ENCODE peak calls at places on chromosomes 5 and 9, in four cellular contexts. One of them, this sample, is unnamed.

GRCh38 chr5:172443441-172444109 is 10.8 kb downstream of the SH3PXD2B start:
- DNase-seq in PC-9: peak; percentile 73
- DNase-seq in AG10803: peak; percentile 98
- DNase-seq in fibroblast of villous mesenchyme: peak; percentile 95
- DNase-seq in this sample: peak; percentile 86

GRCh38 chr5:38434981-38435710 is 121.3 kb downstream of the LIFR start:
- DNase-seq in fibroblast of villous mesenchyme: no peak
- DNase-seq in PC-9: no peak
- DNase-seq in AG10803: peak; percentile 86
- DNase-seq in this sample: no peak

GRCh38 chr5:13643734-13644133 is 300.8 kb downstream of the DNAH5 start:
- DNase-seq in PC-9: no peak
- DNase-seq in AG10803: no peak
- DNase-seq in fibroblast of villous mesenchyme: no peak
- DNase-seq in this sample: no peak

GRCh38 chr5:164235176-164235914 is 729.9 kb downstream of the MAT2B start:
- DNase-seq in PC-9: no peak
- DNase-seq in AG10803: peak; percentile 35
- DNase-seq in fibroblast of villous mesenchyme: no peak
- DNase-seq in this sample: no peak

GRCh38 chr9:35645736-35646582 is 4.8 kb downstream of the SIT1 start:
- DNase-seq in PC-9: peak; percentile 54
- DNase-seq in AG10803: peak; percentile 17
- DNase-seq in fibroblast of villous mesenchyme: peak; percentile 26
- DNase-seq in this sample: no peak

GRCh38 chr5:136032564-136032963 is 3.8 kb downstream of the TGFBI start:
- DNase-seq in AG10803: peak; percentile 89
- DNase-seq in PC-9: peak; percentile 49
- DNase-seq in fibroblast of villous mesenchyme: peak; percentile 91
- DNase-seq in this sample: no peak

GRCh38 chr5:131634666-131634995 is 398 bp downstream of the RAPGEF6 start:
- DNase-seq in PC-9: peak; percentile 55
- DNase-seq in fibroblast of villous mesenchyme: peak; percentile 64
- DNase-seq in AG10803: peak; percentile 49
- DNase-seq in this sample: no peak

GRCh38 chr9:131008909-131009618 is at the start of gene LAMC3:
- DNase-seq in PC-9: peak; percentile 17
- DNase-seq in AG10803: no peak
- DNase-seq in fibroblast of villous mesenchyme: no peak
- DNase-seq in this sample: no peak

GRCh38 chr5:43543434-43543833 is 13.4 kb downstream of the PAIP1 start:
- DNase-seq in AG10803: no peak
- DNase-seq in PC-9: no peak
- DNase-seq in fibroblast of villous mesenchyme: no peak
- DNase-seq in this sample: no peak

GRCh38 chr9:125608488-125609224 is 98.4 kb downstream of the MAPKAP1 start:
- DNase-seq in PC-9: no peak
- DNase-seq in fibroblast of villous mesenchyme: peak; percentile 31
- DNase-seq in AG10803: no peak
- DNase-seq in this sample: no peak

GRCh38 chr9:18379073-18379811 is 94.7 kb upstream of the ADAMTSL1 start:
- DNase-seq in AG10803: peak; percentile 77
- DNase-seq in PC-9: peak; percentile 12
- DNase-seq in fibroblast of villous mesenchyme: peak; percentile 68
- DNase-seq in this sample: no peak

GRCh38 chr5:106862450-106863193 is 808.1 kb downstream of the EFNA5 start:
- DNase-seq in PC-9: no peak
- DNase-seq in AG10803: no peak
- DNase-seq in fibroblast of villous mesenchyme: peak; percentile 68
- DNase-seq in this sample: no peak

GRCh38 chr5:132391870-132392269 is 22.4 kb downstream of the SLC22A5 start:
- DNase-seq in AG10803: no peak
- DNase-seq in PC-9: no peak
- DNase-seq in fibroblast of villous mesenchyme: no peak
- DNase-seq in this sample: no peak

DNA sequence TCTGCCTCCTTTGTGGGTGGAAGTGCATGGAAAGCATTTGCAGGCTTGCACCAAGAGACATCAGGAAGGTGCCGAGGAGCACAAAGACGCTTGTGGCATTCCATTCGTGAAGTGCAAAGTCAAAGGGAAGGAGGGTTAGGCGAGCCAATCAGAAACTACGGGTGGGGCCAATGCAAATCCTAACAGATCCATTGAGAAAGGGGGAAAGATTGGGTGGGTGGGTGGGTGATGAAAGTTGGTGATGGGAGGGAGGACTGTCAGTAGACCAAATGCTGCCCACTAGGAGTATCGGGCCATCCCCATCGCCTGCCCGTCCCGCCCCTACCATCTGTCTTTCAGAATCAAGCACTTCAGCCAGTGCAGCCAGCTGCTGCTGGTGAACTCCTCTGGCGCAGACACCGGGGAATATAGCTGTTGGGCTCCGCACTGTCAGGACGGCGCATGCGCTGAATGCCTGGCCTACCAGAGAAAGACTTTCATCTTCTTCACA is 17.1 kb upstream of the ANXA6 start:
- DNase-seq in AG10803: peak; percentile 25
- DNase-seq in fibroblast of villous mesenchyme: peak; percentile 52
- DNase-seq in PC-9: no peak
- DNase-seq in this sample: no peak
- H3K4me3 ChIP-seq in AG10803: peak overlapping the region; percentile 30
- H3K4me3 ChIP-seq in fibroblast of villous mesenchyme: peak overlapping the region; percentile 49
- H3K4me3 ChIP-seq in PC-9: no peak overlapping the region
- H3K4me3 ChIP-seq in this sample: no peak overlapping the region

DNA sequence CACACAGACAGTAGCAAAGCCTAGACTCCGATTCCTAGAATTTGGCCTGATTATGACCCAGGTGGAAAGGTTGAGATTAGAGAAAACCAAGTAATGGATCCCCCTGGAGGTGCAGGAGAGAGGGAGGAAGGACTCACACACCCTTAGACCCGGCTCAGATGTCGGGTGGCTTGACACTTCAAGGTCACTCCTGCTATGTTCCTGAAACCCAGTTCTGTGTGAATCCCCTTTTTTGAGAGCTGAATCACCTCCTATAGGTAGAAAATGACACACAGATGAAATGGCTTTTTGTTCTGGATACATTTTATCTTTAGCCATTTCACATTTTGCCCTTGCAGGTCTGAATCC is 192.8 kb downstream of the ARRDC3 start:
- DNase-seq in PC-9: no peak
- DNase-seq in fibroblast of villous mesenchyme: no peak
- DNase-seq in AG10803: no peak
- DNase-seq in this sample: no peak
- TF ChIP-seq CTCF in PC-9: no peak
- TF ChIP-seq CTCF in fibroblast of villous mesenchyme: peak; percentile 11
- TF ChIP-seq CTCF in AG10803: peak; percentile 2
- TF ChIP-seq CTCF in this sample: no peak

DNA sequence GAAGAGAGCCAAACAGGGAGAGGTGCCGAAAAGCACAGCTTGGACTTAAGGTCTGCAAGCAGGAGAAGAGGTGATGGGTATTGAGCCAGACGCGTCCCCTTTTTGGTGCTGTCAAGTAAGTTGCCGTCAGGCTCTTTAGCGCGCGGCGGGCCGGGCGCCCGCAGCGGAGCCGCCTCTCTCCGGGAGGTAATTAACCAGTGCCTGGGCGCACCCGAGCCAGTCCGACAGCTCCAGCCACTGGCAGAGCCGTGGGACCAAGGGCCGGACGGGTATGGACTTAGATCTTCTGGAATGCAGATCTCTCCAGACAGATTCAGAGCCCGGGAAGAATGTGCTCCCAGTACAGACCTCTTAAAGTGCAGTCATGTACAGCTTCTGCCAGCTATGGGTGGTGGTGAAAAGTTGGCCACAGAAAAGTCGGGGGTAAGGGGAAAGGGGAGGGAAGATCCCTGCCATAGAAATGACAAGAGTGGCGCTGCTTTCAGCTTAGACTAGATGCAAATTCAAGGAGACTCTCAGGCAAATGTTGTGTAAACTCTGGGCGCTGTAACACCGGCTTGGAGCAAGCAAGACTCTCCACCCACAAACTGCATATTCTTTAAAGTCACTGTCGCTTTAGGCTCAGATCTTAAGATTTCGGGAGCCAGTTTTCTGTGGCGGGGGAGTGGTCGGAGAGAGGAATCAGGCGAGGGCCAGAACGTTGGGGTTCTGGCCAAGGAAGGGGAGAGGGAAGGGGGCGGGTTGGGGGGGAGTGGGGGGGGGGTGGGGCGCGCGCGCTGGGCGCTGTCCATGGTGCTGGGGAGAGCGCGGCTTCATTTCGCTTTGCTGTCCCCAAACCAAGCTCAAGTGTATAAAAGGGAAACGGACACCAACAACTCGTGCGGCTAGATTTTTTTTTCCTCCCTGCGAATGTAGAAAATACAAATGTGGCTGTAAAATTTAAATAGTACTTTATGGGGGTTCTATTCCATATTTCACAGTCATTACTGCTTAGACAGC is 29.2 kb downstream of the NR2F1 start:
- DNase-seq in fibroblast of villous mesenchyme: no peak
- DNase-seq in AG10803: peak; percentile 25
- DNase-seq in PC-9: peak; percentile 13
- DNase-seq in this sample: no peak
- H3K4me3 ChIP-seq in fibroblast of villous mesenchyme: peak overlapping the region; percentile 24
- H3K4me3 ChIP-seq in AG10803: no peak overlapping the region
- H3K4me3 ChIP-seq in PC-9: no peak overlapping the region
- H3K4me3 ChIP-seq in this sample: no peak overlapping the region

DNA sequence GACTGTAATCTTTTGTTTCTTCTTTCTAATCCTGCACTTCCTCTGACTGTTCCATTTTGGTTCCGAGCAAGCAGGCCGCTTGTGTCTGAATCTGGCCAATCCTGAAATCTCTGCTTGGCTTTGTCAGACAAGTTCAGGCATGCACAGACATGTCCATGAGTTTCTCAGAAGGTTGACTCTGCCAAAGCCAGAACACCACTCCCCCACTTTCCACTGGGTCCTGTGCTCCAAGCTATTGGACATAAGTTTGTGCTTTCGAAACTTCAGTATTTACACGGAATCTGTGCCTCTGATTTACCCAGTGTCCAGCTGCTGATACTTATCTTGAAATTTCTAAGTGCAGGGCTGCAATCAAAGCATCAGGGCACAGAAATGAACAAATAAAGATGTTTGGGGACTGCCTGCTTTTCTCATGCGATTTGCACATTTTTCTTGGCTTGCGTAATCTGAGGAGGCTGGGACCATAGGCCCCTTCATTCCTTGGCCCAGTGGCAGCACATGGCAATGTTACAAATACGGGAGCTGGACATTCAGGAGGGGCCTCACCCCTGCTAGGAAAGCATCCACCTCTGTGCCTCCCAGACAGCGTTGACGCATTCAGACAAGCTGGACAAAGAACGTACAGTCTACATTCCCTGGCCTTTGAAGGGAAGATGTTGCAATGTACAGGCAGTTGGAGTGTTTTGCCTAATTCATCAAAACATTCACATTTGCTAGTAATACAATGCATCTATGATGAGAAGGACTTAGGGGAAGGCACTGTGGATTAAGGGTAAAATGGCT is 209.2 kb upstream of the PAPPA start:
- DNase-seq in AG10803: peak; percentile 100
- DNase-seq in PC-9: peak; percentile 4
- DNase-seq in fibroblast of villous mesenchyme: peak; percentile 100
- DNase-seq in this sample: peak; percentile 52
- TF ChIP-seq CTCF in AG10803: no peak
- TF ChIP-seq CTCF in PC-9: no peak
- TF ChIP-seq CTCF in fibroblast of villous mesenchyme: no peak
- TF ChIP-seq CTCF in this sample: no peak

DNA sequence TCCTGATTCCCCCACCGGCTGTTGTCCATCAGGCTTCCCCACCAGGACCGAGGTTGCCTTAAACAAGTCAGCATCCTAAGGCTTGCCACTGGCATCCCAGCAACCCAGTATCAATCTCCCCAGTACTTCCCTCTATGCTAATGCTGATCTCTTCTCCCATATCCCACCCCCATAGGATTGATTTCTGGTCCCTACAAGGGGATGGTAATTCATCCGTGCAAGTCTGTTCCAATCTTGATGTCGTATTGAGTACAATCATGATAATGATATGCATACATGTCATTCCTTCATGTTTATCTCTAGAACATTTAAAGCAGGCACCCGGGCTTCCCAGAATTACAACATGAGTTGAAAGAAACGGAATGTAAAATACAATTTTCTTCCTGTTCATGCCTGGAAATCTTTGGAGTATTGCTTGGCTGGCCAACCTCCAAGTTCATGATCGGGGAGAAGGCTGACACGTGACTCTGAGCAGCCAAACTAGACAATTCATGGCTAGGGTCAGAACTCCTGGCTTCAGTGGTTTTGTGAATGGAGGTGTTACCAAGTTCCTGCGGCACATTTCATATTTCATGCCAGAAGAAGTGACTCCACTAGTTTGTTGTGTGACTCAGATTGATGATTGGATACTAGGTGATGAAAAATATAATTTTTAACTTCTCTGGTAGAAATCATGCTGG is 66.7 kb downstream of the C9orf152 start:
- DNase-seq in AG10803: peak; percentile 100
- DNase-seq in fibroblast of villous mesenchyme: peak; percentile 92
- DNase-seq in PC-9: peak; percentile 70
- DNase-seq in this sample: no peak
- H3K4me3 ChIP-seq in AG10803: no peak overlapping the region
- H3K4me3 ChIP-seq in fibroblast of villous mesenchyme: no peak overlapping the region
- H3K4me3 ChIP-seq in PC-9: no peak overlapping the region
- H3K4me3 ChIP-seq in this sample: no peak overlapping the region

GRCh38 chr5:141680751-141681201 is 1.3 kb downstream of the ARAP3 start:
- DNase-seq in PC-9: peak; percentile 46
- DNase-seq in fibroblast of villous mesenchyme: peak; percentile 20
- DNase-seq in AG10803: no peak
- DNase-seq in this sample: no peak

GRCh38 chr5:141680178-141680577 is 1.9 kb downstream of the ARAP3 start:
- DNase-seq in AG10803: no peak
- DNase-seq in PC-9: no peak
- DNase-seq in fibroblast of villous mesenchyme: no peak
- DNase-seq in this sample: no peak

GRCh38 chr5:141674747-141675146 is 7.3 kb downstream of the ARAP3 start:
- DNase-seq in fibroblast of villous mesenchyme: no peak
- DNase-seq in PC-9: no peak
- DNase-seq in AG10803: no peak
- DNase-seq in this sample: no peak

GRCh38 chr5:141681295-141681694 is 735 bp downstream of the ARAP3 start:
- DNase-seq in AG10803: no peak
- DNase-seq in fibroblast of villous mesenchyme: no peak
- DNase-seq in PC-9: no peak
- DNase-seq in this sample: no peak

DNA sequence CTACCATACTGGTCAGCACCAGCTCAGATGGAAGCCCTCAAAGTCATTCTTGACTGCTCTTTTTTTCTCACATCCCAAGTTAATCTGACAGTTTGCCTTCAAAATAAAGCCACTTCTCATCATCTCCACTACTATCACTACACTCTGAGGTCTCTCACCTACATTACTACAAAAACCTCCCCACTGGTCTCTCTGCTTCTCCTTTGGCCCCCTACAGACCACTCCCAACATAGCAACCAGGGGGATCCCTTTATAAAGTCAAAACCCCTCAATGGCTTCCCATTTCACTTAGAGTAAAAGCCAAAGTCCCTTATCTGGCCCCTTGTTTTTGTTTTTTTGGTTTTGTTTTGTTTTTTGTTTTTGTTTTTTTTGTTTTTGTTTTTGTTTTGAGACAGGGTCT is 4.6 kb downstream of the ARAP3 start:
- DNase-seq in fibroblast of villous mesenchyme: no peak
- DNase-seq in PC-9: no peak
- DNase-seq in AG10803: no peak
- DNase-seq in this sample: no peak
- TF ChIP-seq CTCF in fibroblast of villous mesenchyme: peak; percentile 36
- TF ChIP-seq CTCF in PC-9: no peak
- TF ChIP-seq CTCF in AG10803: peak; percentile 8
- TF ChIP-seq CTCF in this sample: no peak